ENCODE peak calls at places on chromosomes 4 and X, in six cellular contexts. T, D, O, C, S and F are unnamed samples.

GRCh38 chr4:145179201-145179860 is 1.1 kb downstream of the OTUD4 start:
- DNase-seq in T (peak), D (peak), O (peak), C (peak), S (peak), F (peak)

GRCh38 chr4:54661156-54661555 is 3.4 kb downstream of the KIT start:
- DNase-seq in T (no peak), D (peak), O (no peak), C (no peak), S (no peak), F (no peak)

GRCh38 chr4:88080626-88081025 is 73.2 kb downstream of the PKD2 start:
- DNase-seq in T (no peak), D (no peak), O (no peak), C (no peak), S (no peak), F (no peak)

GRCh38 chrX:49230500-49231232 is 2.5 kb downstream of the CACNA1F start:
- DNase-seq in T (peak), D (no peak), O (peak), C (peak), S (no peak), F (no peak)

GRCh38 chrX:53483838-53484420 is 49.8 kb upstream of the HSD17B10 start:
- DNase-seq in T (no peak), D (no peak), O (no peak), C (no peak), S (no peak), F (no peak)

GRCh38 chr4:62003695-62004094 is 803.6 kb downstream of the ADGRL3 start:
- DNase-seq in T (no peak), D (no peak), O (no peak), C (no peak), S (no peak), F (no peak)

GRCh38 chrX:56733459-56734046 is 4.5 kb downstream of the NBDY start:
- DNase-seq in T (peak), D (peak), O (no peak), C (peak), S (peak), F (peak)

GRCh38 chrX:122154019-122154418 is 1030.1 kb upstream of the GRIA3 start:
- DNase-seq in T (no peak), D (no peak), O (no peak), C (no peak), S (no peak), F (no peak)

GRCh38 chrX:151713859-151714258 is 2.0 kb upstream of the FATE1 start:
- DNase-seq in T (no peak), D (peak), O (no peak), C (no peak), S (peak), F (peak)

GRCh38 chr4:7907142-7907541 is 32.5 kb downstream of the AFAP1 start:
- DNase-seq in T (no peak), D (no peak), O (no peak), C (no peak), S (no peak), F (no peak)

GRCh38 chr4:179114615-179115014 is 1672.4 kb upstream of the AGA start:
- DNase-seq in T (no peak), D (no peak), O (no peak), C (no peak), S (no peak), F (no peak)

GRCh38 chr4:156294577-156294976 is 340.9 kb upstream of the CTSO start:
- DNase-seq in T (peak), D (peak), O (no peak), C (no peak), S (peak), F (peak)

GRCh38 chrX:40189018-40189417 is 91.3 kb upstream of the BCOR start:
- DNase-seq in T (no peak), D (peak), O (no peak), C (no peak), S (no peak), F (no peak)

GRCh38 chr4:87118826-87119225 is 101.6 kb downstream of the KLHL8 start:
- DNase-seq in T (no peak), D (peak), O (no peak), C (no peak), S (no peak), F (no peak)

GRCh38 chrX:30190426-30190825 is 24.9 kb upstream of the MAGEB2 start:
- DNase-seq in T (no peak), D (no peak), O (no peak), C (no peak), S (no peak), F (no peak)